ENCODE peak calls at places on chromosomes 16 and 17, in four cellular contexts. J, F, H and B are unnamed samples.

GRCh38 chr16:57128787-57129389 is 36.5 kb downstream of the CPNE2 start:
- DNase-seq in J (no peak), F (no peak), H (no peak), B (no peak)

GRCh38 chr17:38914741-38915638 is 10.4 kb upstream of the LASP1NB start:
- DNase-seq in J (no peak), F (no peak), H (no peak), B (peak)

GRCh38 chr16:70588565-70588964 is 57.8 kb upstream of the IL34 start:
- DNase-seq in J (no peak), F (peak), H (no peak), B (no peak)

GRCh38 chr17:80441133-80441578 is 26.2 kb downstream of the ENDOV start:
- DNase-seq in J (peak), F (peak), H (peak), B (peak)

GRCh38 chr16:7921360-7921759 is 588.7 kb downstream of the RBFOX1 start:
- DNase-seq in J (no peak), F (no peak), H (no peak), B (peak)

GRCh38 chr16:49127103-49127502 is 154.5 kb downstream of the CBLN1 start:
- DNase-seq in J (no peak), F (no peak), H (peak), B (no peak)

GRCh38 chr17:65121916-65122821 is 15.0 kb upstream of the RGS9 start:
- DNase-seq in J (no peak), F (no peak), H (no peak), B (no peak)

GRCh38 chr16:75996491-75996890 is 270.2 kb upstream of the CPHXL start:
- DNase-seq in J (no peak), F (no peak), H (no peak), B (no peak)

GRCh38 chr17:4960279-4960922 is 7.2 kb downstream of the SPAG7 start:
- DNase-seq in J (no peak), F (no peak), H (no peak), B (no peak)

GRCh38 chr16:55809386-55809785 is 23.5 kb downstream of the CES1 start:
- DNase-seq in J (peak), F (no peak), H (no peak), B (peak)

GRCh38 chr16:2911580-2912329 is at the start of gene FLYWCH1:
- DNase-seq in J (peak), F (peak), H (peak), B (peak)

GRCh38 chr16:48158296-48158695 is 2.5 kb upstream of the ABCC12 start:
- DNase-seq in J (no peak), F (peak), H (no peak), B (no peak)

GRCh38 chr16:65522412-65522811 is 400.5 kb upstream of the CDH11 start:
- DNase-seq in J (no peak), F (no peak), H (no peak), B (no peak)

GRCh38 chr16:67164599-67165061 is at the start of gene HSF4:
- DNase-seq in J (peak), F (no peak), H (no peak), B (no peak)

GRCh38 chr16:12168054-12169018 is 191.8 kb downstream of the SNX29 start:
- DNase-seq in J (no peak), F (peak), H (no peak), B (no peak)

GRCh38 chr16:11447272-11447671 is 102.0 kb downstream of the RMI2 start:
- DNase-seq in J (no peak), F (no peak), H (no peak), B (no peak)

GRCh38 chr17:57726213-57726612 is 18.9 kb downstream of the CCDC182 start:
- DNase-seq in J (no peak), F (no peak), H (no peak), B (no peak)

GRCh38 chr17:39866013-39866730 is 1.8 kb upstream of the ZPBP2 start:
- DNase-seq in J (no peak), F (no peak), H (no peak), B (no peak)

GRCh38 chr17:73232587-73233373 is 28.9 kb downstream of the CPSF4L start:
- DNase-seq in J (no peak), F (peak), H (no peak), B (no peak)
- H3K14ac ChIP-seq in J (no peak), F (peak), H (peak), B (no peak)

DNA sequence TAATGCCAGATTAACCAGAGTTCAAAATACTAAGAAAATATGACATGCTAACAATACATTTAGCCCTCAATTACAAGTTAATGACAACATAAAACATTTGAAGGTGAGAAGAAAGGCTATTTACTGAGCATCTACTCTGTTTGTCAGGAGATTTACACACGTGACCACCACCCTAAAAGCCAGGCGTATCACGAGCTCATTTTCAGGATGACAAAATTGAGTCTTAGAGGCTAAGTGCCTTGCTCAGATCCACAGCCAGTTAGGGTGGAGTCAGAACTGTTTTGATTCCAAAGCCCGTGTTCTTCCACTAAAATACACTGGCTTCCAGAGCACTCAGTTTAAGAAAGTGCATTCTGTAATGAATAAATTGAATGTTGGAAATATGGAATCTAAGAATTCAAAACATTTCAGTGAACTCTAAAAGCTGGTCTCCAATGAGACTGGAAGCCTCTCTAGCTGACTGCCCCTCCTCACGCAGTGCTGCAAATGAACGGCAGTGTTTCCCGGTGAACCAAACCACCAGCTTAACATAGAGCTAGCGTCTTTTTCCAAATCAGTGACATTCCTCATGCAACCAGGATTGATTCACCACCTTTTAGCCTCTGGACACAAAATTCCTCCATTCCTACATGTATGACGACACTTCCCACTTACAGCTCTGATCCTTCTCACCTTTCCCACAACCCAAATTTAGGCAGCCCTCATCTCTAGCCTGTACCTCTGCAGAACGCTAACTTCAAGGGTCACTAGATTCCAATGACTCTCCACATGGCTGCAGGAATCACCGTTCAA is 5.9 kb downstream of the ZDHHC7 start:
- DNase-seq in J (no peak), F (peak), H (no peak), B (no peak)
- H3K14ac ChIP-seq in J (no peak), F (peak), H (no peak), B (no peak)

GRCh38 chr17:42679492-42680330 is 1.9 kb downstream of the CCR10 start:
- DNase-seq in J (peak), F (peak), H (peak), B (peak)
- H3K14ac ChIP-seq in J (no peak), F (peak), H (peak), B (peak)

GRCh38 chr17:17304521-17304985 is 1.4 kb downstream of the NT5M start:
- DNase-seq in J (no peak), F (no peak), H (no peak), B (no peak)

GRCh38 chr17:17305282-17305801 is 2.2 kb downstream of the NT5M start:
- DNase-seq in J (no peak), F (no peak), H (no peak), B (no peak)

GRCh38 chr17:17303847-17304490 is 796 bp downstream of the NT5M start:
- DNase-seq in J (no peak), F (no peak), H (no peak), B (no peak)

GRCh38 chr17:17300624-17301568 is 2.3 kb upstream of the NT5M start:
- DNase-seq in J (peak), F (peak), H (peak), B (peak)

GRCh38 chr17:17303010-17303846 is at the start of gene NT5M:
- DNase-seq in J (peak), F (peak), H (peak), B (peak)
- H3K14ac ChIP-seq in J (no peak), F (peak), H (no peak), B (peak)

GRCh38 chr16:19804538-19805323 is 79.9 kb downstream of the GPRC5B start:
- DNase-seq in J (peak), F (no peak), H (no peak), B (peak)
- H3K14ac ChIP-seq in J (no peak), F (no peak), H (no peak), B (no peak)

DNA sequence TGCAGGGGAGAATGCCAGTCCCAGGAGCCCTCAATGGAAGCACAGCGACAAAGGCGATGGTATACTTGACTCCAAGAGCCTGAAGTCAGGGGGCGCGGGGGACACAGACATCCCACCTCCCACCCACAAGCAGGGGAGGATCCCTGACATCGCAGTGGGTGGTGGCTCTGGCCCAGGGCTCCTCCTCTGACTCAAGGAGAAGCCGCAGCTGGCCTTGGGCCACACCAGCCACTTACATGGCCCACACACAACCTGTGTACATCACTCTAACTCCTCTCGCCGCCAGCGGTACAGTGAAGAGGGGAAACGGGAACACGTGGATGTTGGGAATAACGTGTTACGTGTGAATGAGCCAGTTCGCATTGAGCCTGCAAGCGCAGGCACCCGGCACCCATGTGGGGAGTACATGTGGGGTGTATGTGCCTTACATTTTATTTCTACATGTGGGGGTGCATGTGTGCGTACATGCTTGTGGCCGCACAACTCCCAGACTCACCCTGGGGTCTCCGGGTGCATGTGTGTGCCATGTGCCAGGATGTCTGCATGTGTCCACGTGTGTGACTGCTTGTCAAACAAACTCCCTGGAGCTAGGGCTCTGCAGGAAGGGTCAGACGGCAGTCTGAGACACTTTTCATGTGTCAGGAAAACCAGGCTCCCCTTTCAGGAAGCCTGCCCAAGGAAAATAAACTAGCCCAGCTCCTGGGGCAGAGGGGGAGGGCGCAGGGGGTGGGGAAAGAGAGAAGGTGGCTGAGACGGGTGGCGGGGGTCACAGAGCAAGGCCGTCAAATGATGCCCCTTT is 44.5 kb downstream of the FZD2 start:
- DNase-seq in J (no peak), F (peak), H (no peak), B (no peak)
- H3K14ac ChIP-seq in J (no peak), F (peak), H (no peak), B (no peak)

GRCh38 chr16:51051671-51052070 is 99.4 kb downstream of the SALL1 start:
- DNase-seq in J (no peak), F (no peak), H (no peak), B (no peak)
- H3K14ac ChIP-seq in J (no peak), F (no peak), H (no peak), B (no peak)

GRCh38 chr17:42536372-42537155 is 523 bp downstream of the NAGLU start:
- DNase-seq in J (peak), F (peak), H (no peak), B (peak)

GRCh38 chr17:42537826-42538451 is 1.9 kb downstream of the NAGLU start:
- DNase-seq in J (no peak), F (no peak), H (no peak), B (no peak)

GRCh38 chr17:42535400-42536047 is 517 bp upstream of the NAGLU start:
- DNase-seq in J (no peak), F (no peak), H (no peak), B (no peak)

GRCh38 chr17:42537156-42537805 is 1.2 kb downstream of the NAGLU start:
- DNase-seq in J (no peak), F (no peak), H (no peak), B (no peak)

GRCh38 chr17:42536048-42536371 is at the start of gene NAGLU:
- DNase-seq in J (peak), F (peak), H (no peak), B (peak)
- H3K14ac ChIP-seq in J (no peak), F (peak), H (peak), B (no peak)

GRCh38 chr16:14111713-14112538 is 40.8 kb downstream of the MRTFB start:
- DNase-seq in J (no peak), F (no peak), H (no peak), B (no peak)
- H3K14ac ChIP-seq in J (no peak), F (no peak), H (no peak), B (no peak)

DNA sequence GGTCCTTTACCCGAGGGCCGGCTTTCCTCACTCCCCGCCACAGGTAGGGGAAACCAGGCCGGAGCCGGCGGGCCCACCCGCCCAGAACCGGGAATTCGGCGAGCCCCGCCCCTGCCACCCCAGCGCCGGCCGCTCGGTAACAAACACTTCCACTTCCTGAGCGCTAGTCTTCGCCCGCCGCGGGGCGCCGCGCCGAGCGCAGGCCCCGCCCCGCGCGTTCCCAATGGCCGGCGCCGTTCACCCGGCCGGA is 224 bp upstream of the NHERF1 start:
- DNase-seq in J (no peak), F (no peak), H (no peak), B (peak)
- H3K14ac ChIP-seq in J (no peak), F (no peak), H (no peak), B (no peak)